ENCODE peak calls at places on chromosomes 1 and 21, in seven cellular contexts. Q, E, D, W, F, X and Y are unnamed samples.

GRCh38 chr1:30617161-30617560 is 106.2 kb downstream of the MATN1 start:
- DNase-seq in Q (no peak), E (no peak), D (no peak), W (no peak), F (no peak), X (no peak), Y (no peak)

GRCh38 chr1:45574105-45574626 is 9.7 kb upstream of the NASP start:
- DNase-seq in Q (no peak), E (no peak), D (no peak), W (no peak), F (no peak), X (no peak), Y (no peak)

GRCh38 chr1:163346326-163346870 is 24.6 kb downstream of the NUF2 start:
- DNase-seq in Q (no peak), E (no peak), D (no peak), W (no peak), F (no peak), X (no peak), Y (no peak)

GRCh38 chr1:8061673-8062386 is 35.7 kb upstream of the ERRFI1 start:
- DNase-seq in Q (no peak), E (no peak), D (no peak), W (no peak), F (no peak), X (no peak), Y (no peak)

GRCh38 chr1:238861342-238861741 is 525.0 kb upstream of the CHRM3 start:
- DNase-seq in Q (no peak), E (no peak), D (no peak), W (no peak), F (no peak), X (no peak), Y (no peak)

GRCh38 chr21:28822882-28823335 is 169.8 kb downstream of the LTN1 start:
- DNase-seq in Q (no peak), E (no peak), D (no peak), W (no peak), F (peak; percentile 67), X (no peak), Y (peak; percentile 23)

GRCh38 chr1:160127865-160128523 is 12.4 kb downstream of the ATP1A2 start:
- DNase-seq in Q (no peak), E (no peak), D (no peak), W (no peak), F (peak; percentile 34), X (no peak), Y (peak; percentile 13)

GRCh38 chr1:30665216-30665615 is 58.2 kb downstream of the MATN1 start:
- DNase-seq in Q (no peak), E (no peak), D (no peak), W (no peak), F (no peak), X (no peak), Y (no peak)

GRCh38 chr1:101745549-101745948 is 251.2 kb downstream of the OLFM3 start:
- DNase-seq in Q (no peak), E (no peak), D (peak; percentile 67), W (no peak), F (no peak), X (no peak), Y (no peak)

GRCh38 chr1:228465571-228466146 is 21.5 kb upstream of the RNF187 start:
- DNase-seq in Q (no peak), E (peak; percentile 21), D (peak; percentile 41), W (no peak), F (no peak), X (no peak), Y (no peak)

GRCh38 chr1:173255214-173255813 is 48.2 kb upstream of the TNFSF4 start:
- DNase-seq in Q (no peak), E (peak; percentile 14), D (peak; percentile 42), W (no peak), F (no peak), X (no peak), Y (no peak)

GRCh38 chr1:55833452-55834160 is 618.4 kb upstream of the USP24 start:
- DNase-seq in Q (no peak), E (no peak), D (no peak), W (no peak), F (peak; percentile 92), X (no peak), Y (peak; percentile 94)

GRCh38 chr1:217029311-217030157 is 306.3 kb upstream of the ESRRG start:
- DNase-seq in Q (peak; percentile 46), E (no peak), D (no peak), W (no peak), F (peak; percentile 67), X (no peak), Y (peak; percentile 10)

GRCh38 chr1:3167255-3167654 is 98.3 kb downstream of the PRDM16 start:
- DNase-seq in Q (no peak), E (no peak), D (no peak), W (no peak), F (no peak), X (no peak), Y (no peak)

GRCh38 chr1:92536593-92537332 is 50.0 kb upstream of the GFI1 start:
- DNase-seq in Q (no peak), E (no peak), D (no peak), W (no peak), F (no peak), X (no peak), Y (no peak)

GRCh38 chr1:81702903-81703302 is 97.8 kb upstream of the ADGRL2 start:
- DNase-seq in Q (no peak), E (no peak), D (no peak), W (no peak), F (peak; percentile 73), X (no peak), Y (no peak)